ENCODE peak calls at places on chromosomes 6 and 20, in ten cellular contexts. U is colonic mucosa; D is NCI-H187; N is activated gamma-delta T cell treated with Interleukin-2 at 50 U/mL for 16 hours; Y is activated CD8-positive, alpha-beta T cell treated with anti-CD3 and anti-CD28 coated beads for 36 hours; A is SK-N-SH; K is iris pigment epithelial cell; W is brain microvascular endothelial cell; Q is endothelial cell; R is left cardiac atrium. V is an unnamed sample.

GRCh38 chr20:35040646-35041045 is 52.0 kb downstream of the TRPC4AP start:
- DNase-seq in N (no peak), R (no peak), Q (no peak), Y (no peak), K (no peak), U (no peak), D (no peak), A (no peak), W (no peak), V (no peak)

GRCh38 chr6:150006961-150007464 is 18.3 kb downstream of the RAET1L start:
- DNase-seq in Q (no peak), K (peak), N (no peak), W (no peak), U (no peak), D (no peak), Y (peak), A (peak), R (no peak), V (no peak)

GRCh38 chr6:11983306-11983705 is 28.8 kb upstream of the HIVEP1 start:
- DNase-seq in U (no peak), R (no peak), Q (no peak), Y (no peak), D (no peak), N (no peak), K (peak), W (no peak), A (no peak), V (no peak)

GRCh38 chr6:23633986-23634385 is 492.0 kb upstream of the NRSN1 start:
- DNase-seq in U (no peak), D (peak), A (no peak), Q (no peak), R (no peak), K (no peak), W (no peak), N (no peak), Y (no peak), V (no peak)

GRCh38 chr6:70119218-70119835 is 183.6 kb downstream of the COL9A1 start:
- DNase-seq in A (no peak), D (no peak), N (no peak), W (no peak), R (no peak), U (peak), K (no peak), Q (no peak), Y (no peak), V (no peak)

GRCh38 chr20:10586296-10586695 is 87.5 kb downstream of the JAG1 start:
- DNase-seq in D (no peak), N (no peak), Y (no peak), R (no peak), Q (no peak), K (no peak), A (no peak), U (no peak), W (no peak), V (no peak)

GRCh38 chr6:47238456-47238995 is 71.2 kb downstream of the TNFRSF21 start:
- DNase-seq in N (no peak), A (no peak), W (no peak), Y (no peak), Q (no peak), U (no peak), R (no peak), D (no peak), K (peak), V (no peak)

GRCh38 chr6:141212296-141212695 is 920.4 kb upstream of the GJE1 start:
- DNase-seq in Y (no peak), Q (no peak), K (no peak), R (no peak), U (no peak), D (no peak), N (no peak), A (no peak), W (no peak), V (no peak)

GRCh38 chr20:51195419-51195901 is 172.6 kb upstream of the KCNG1 start:
- DNase-seq in Y (no peak), A (no peak), R (no peak), D (no peak), W (peak), N (no peak), K (peak), U (no peak), Q (no peak), V (no peak)

GRCh38 chr20:13274311-13274965 is 53.4 kb downstream of the ISM1 start:
- DNase-seq in A (no peak), D (peak), R (no peak), N (no peak), Q (peak), K (no peak), U (no peak), Y (no peak), W (no peak), V (no peak)

GRCh38 chr20:14951105-14951504 is 613.7 kb upstream of the FLRT3 start:
- DNase-seq in D (no peak), N (no peak), Y (no peak), A (no peak), U (no peak), Q (no peak), K (no peak), W (no peak), R (no peak), V (no peak)

GRCh38 chr6:16136536-16137450 is 7.9 kb downstream of the MYLIP start:
- DNase-seq in Y (peak), R (no peak), Q (no peak), N (peak), W (peak), A (no peak), D (no peak), U (no peak), K (peak), V (no peak)

GRCh38 chr6:34157851-34158250 is 12.0 kb upstream of the GRM4 start:
- DNase-seq in R (no peak), W (no peak), U (no peak), D (no peak), A (peak), Q (no peak), N (no peak), Y (no peak), K (no peak), V (no peak)

GRCh38 chr20:49951160-49951559 is 15.0 kb downstream of the RNF114 start:
- DNase-seq in Q (no peak), U (no peak), K (peak), Y (no peak), D (no peak), W (no peak), N (no peak), R (no peak), A (no peak), V (no peak)

GRCh38 chr6:88952065-88952704 is 11.2 kb downstream of the RNGTT start:
- DNase-seq in A (no peak), D (no peak), R (no peak), W (peak), Y (no peak), K (peak), Q (no peak), N (no peak), U (no peak), V (no peak)

GRCh38 chr6:149580880-149581279 is 14.7 kb downstream of the GINM1 start:
- DNase-seq in N (no peak), U (no peak), Q (no peak), D (no peak), R (no peak), A (no peak), K (no peak), Y (no peak), W (no peak), V (no peak)

GRCh38 chr20:2872304-2873009 is 824 bp upstream of the PTPRA start:
- DNase-seq in D (no peak), U (peak), K (peak), Y (peak), Q (peak), N (peak), W (peak), A (peak), R (peak), V (no peak)

GRCh38 chr20:58661298-58662141 is 10.4 kb downstream of the STX16 start:
- DNase-seq in Y (peak), W (no peak), U (no peak), K (no peak), N (peak), R (no peak), Q (no peak), D (no peak), A (no peak), V (no peak)

GRCh38 chr6:125957845-125958244 is 1.3 kb downstream of the HINT3 start:
- DNase-seq in W (no peak), N (no peak), A (no peak), R (no peak), D (no peak), K (peak), Y (peak), Q (no peak), U (peak), V (no peak)